ENCODE peak calls at places on chromosomes 3 and 15, in five cellular contexts. N, C, B, Q and G are unnamed samples.
A peak's percentile ranks its signal among the peaks of the same experiment; 100 is the strongest.

GRCh38 chr3:150483226-150483625 is 63.1 kb downstream of the SERP1 start:
- DNase-seq in B (no peak), N (no peak), Q (no peak), C (no peak), G (no peak)

GRCh38 chr3:101171797-101172196 is 148.6 kb downstream of the IMPG2 start:
- DNase-seq in N (no peak), Q (no peak), C (no peak), B (no peak), G (no peak)

GRCh38 chr3:55702822-55703221 is 215.7 kb upstream of the WNT5A start:
- DNase-seq in Q (no peak), N (no peak), C (no peak), B (no peak), G (no peak)

GRCh38 chr3:21562225-21562624 is 188.8 kb downstream of the ZNF385D start:
- DNase-seq in B (no peak), C (no peak), Q (no peak), N (no peak), G (no peak)

GRCh38 chr3:129829640-129830039 is 63.9 kb downstream of the TMCC1 start:
- DNase-seq in C (peak; percentile 81), Q (no peak), B (no peak), N (no peak), G (no peak)

GRCh38 chr15:63502843-63503738 is 1.3 kb upstream of the USP3 start:
- DNase-seq in Q (peak; percentile 58), N (peak; percentile 63), B (peak; percentile 48), C (peak; percentile 97), G (peak; percentile 94)

GRCh38 chr15:59105839-59106238 is 893 bp downstream of the CCNB2 start:
- DNase-seq in N (no peak), C (peak; percentile 33), Q (no peak), B (no peak), G (no peak)

GRCh38 chr15:57017024-57017423 is 98.6 kb downstream of the TCF12 start:
- DNase-seq in N (no peak), C (peak; percentile 33), B (no peak), Q (no peak), G (no peak)

GRCh38 chr3:188947983-188948657 is 223.7 kb upstream of the TPRG1 start:
- DNase-seq in N (no peak), B (no peak), C (peak; percentile 99), Q (no peak), G (peak; percentile 98)

GRCh38 chr3:43742935-43743334 is 52.2 kb downstream of the ABHD5 start:
- DNase-seq in Q (no peak), N (no peak), B (no peak), C (peak; percentile 28), G (no peak)

GRCh38 chr3:63067999-63068645 is 192.9 kb upstream of the CADPS start:
- DNase-seq in B (no peak), N (no peak), Q (no peak), C (peak; percentile 69), G (no peak)

GRCh38 chr3:36697397-36698001 is 66.9 kb downstream of the DCLK3 start:
- DNase-seq in Q (no peak), B (no peak), N (no peak), C (no peak), G (no peak)

GRCh38 chr15:101276501-101277037 is 716 bp downstream of the SELENOS start:
- DNase-seq in Q (no peak), C (peak; percentile 21), B (no peak), N (no peak), G (no peak)

GRCh38 chr15:99443056-99443756 is 122.6 kb upstream of the MEF2A start:
- DNase-seq in C (no peak), N (no peak), Q (no peak), B (no peak), G (peak; percentile 39)

GRCh38 chr3:167565489-167565888 is 88.3 kb downstream of the WDR49 start:
- DNase-seq in Q (no peak), B (no peak), C (no peak), N (no peak), G (no peak)

GRCh38 chr15:58179741-58180381 is 41.7 kb downstream of the AQP9 start:
- DNase-seq in B (no peak), N (no peak), Q (no peak), C (no peak), G (no peak)

GRCh38 chr3:88661433-88661824 is 446.0 kb upstream of the EPHA3 start:
- DNase-seq in N (no peak), Q (no peak), B (no peak), C (no peak), G (no peak)

GRCh38 chr15:26831951-26832350 is 34.9 kb upstream of the GABRA5 start:
- DNase-seq in Q (no peak), C (no peak), B (no peak), N (no peak), G (no peak)

GRCh38 chr3:43620953-43621405 is 832 bp downstream of the ANO10 start:
- DNase-seq in Q (no peak), C (peak; percentile 24), B (no peak), N (no peak), G (no peak)

GRCh38 chr3:86673981-86674380 is 317.0 kb downstream of the VGLL3 start:
- DNase-seq in C (no peak), Q (no peak), B (no peak), N (no peak), G (no peak)

GRCh38 chr3:195810455-195810845 is 1.3 kb downstream of the MUC4 start:
- DNase-seq in C (no peak), Q (no peak), B (no peak), N (no peak), G (no peak)

GRCh38 chr15:37219211-37219701 is 118.9 kb upstream of the MEIS2 start:
- DNase-seq in B (no peak), Q (no peak), N (no peak), C (no peak), G (peak; percentile 73)

GRCh38 chr3:29527251-29527650 is 246.4 kb downstream of the RBMS3 start:
- DNase-seq in C (no peak), B (no peak), N (no peak), Q (no peak), G (no peak)

GRCh38 chr3:71388535-71389120 is 194.9 kb downstream of the FOXP1 start:
- DNase-seq in N (no peak), C (no peak), B (no peak), Q (no peak), G (no peak)

GRCh38 chr3:12553921-12554391 is 2.9 kb upstream of the MKRN2 start:
- DNase-seq in N (no peak), Q (no peak), B (no peak), C (no peak), G (no peak)

GRCh38 chr15:36481156-36481555 is 98.3 kb upstream of the CDIN1 start:
- DNase-seq in N (no peak), B (no peak), C (no peak), Q (no peak), G (no peak)

GRCh38 chr15:63351170-63351569 is 30.5 kb downstream of the CA12 start:
- DNase-seq in B (no peak), C (no peak), N (no peak), Q (no peak), G (no peak)

GRCh38 chr3:46409735-46410489 is 2.9 kb downstream of the CCRL2 start:
- DNase-seq in C (no peak), N (no peak), Q (no peak), B (no peak), G (no peak)

GRCh38 chr15:51195459-51195858 is 100.8 kb upstream of the TNFAIP8L3 start:
- DNase-seq in N (no peak), C (no peak), Q (no peak), B (no peak), G (no peak)

GRCh38 chr3:169650503-169650902 is 13.0 kb downstream of the MECOM start:
- DNase-seq in C (no peak), Q (no peak), B (no peak), N (no peak), G (no peak)

GRCh38 chr15:43826029-43826507 is 734 bp upstream of the WDR76 start:
- DNase-seq in Q (no peak), C (no peak), B (no peak), N (no peak), G (no peak)

GRCh38 chr3:138694287-138695007 is 85.9 kb downstream of the FAIM start:
- DNase-seq in B (no peak), C (peak; percentile 80), Q (no peak), N (no peak), G (no peak)

GRCh38 chr3:126846316-126846715 is 136.6 kb upstream of the PLXNA1 start:
- DNase-seq in B (no peak), C (peak; percentile 30), Q (no peak), N (no peak), G (no peak)

GRCh38 chr3:73080201-73080966 is 18.9 kb downstream of the EBLN2 start:
- DNase-seq in N (no peak), C (no peak), Q (no peak), B (no peak), G (no peak)

GRCh38 chr15:70741677-70742293 is 21.6 kb downstream of the UACA start:
- DNase-seq in N (no peak), B (no peak), Q (no peak), C (peak; percentile 78), G (no peak)